ENCODE peak calls at places on chromosome 1, in seven cellular contexts. U is activated T-helper 1 cell treated with Interleukin-2 at 50 U/mL for 16 hours, J is NCI-H1105, G is NCI-H2081, Y is smooth muscle cell of the brain vasculature, O is NCI-H187, D is WTC11. W is an unnamed sample.

GRCh38 chr1:77882411-77882810 is 6.0 kb upstream of the NEXN start:
- DNase-seq in D (no peak), U (no peak), O (no peak), G (no peak), J (no peak), Y (no peak), W (no peak)

GRCh38 chr1:151621351-151621750 is 9.5 kb downstream of the SNX27 start:
- DNase-seq in U (no peak), J (no peak), O (no peak), Y (no peak), G (no peak), D (no peak), W (no peak)

GRCh38 chr1:212760126-212760823 is 31.3 kb downstream of the NSL1 start:
- DNase-seq in G (peak), D (peak), U (no peak), Y (no peak), J (no peak), O (no peak), W (peak)

GRCh38 chr1:93328809-93329477 is 16.8 kb upstream of the DR1 start:
- DNase-seq in U (no peak), O (no peak), D (no peak), J (no peak), Y (no peak), G (no peak), W (peak)

GRCh38 chr1:156639601-156640101 is 2.3 kb upstream of the BCAN start:
- DNase-seq in G (no peak), O (no peak), U (no peak), Y (no peak), D (no peak), J (no peak), W (peak)

GRCh38 chr1:151972533-151973270 is 21.0 kb downstream of the S100A10 start:
- DNase-seq in O (no peak), Y (no peak), G (no peak), D (no peak), J (no peak), U (no peak), W (peak)

GRCh38 chr1:168105846-168106245 is 30.9 kb downstream of the GPR161 start:
- DNase-seq in U (no peak), Y (no peak), J (no peak), G (no peak), O (no peak), D (no peak), W (no peak)

GRCh38 chr1:21546122-21546825 is 37.1 kb downstream of the ALPL start:
- DNase-seq in Y (no peak), O (no peak), G (no peak), J (no peak), D (no peak), U (no peak), W (peak)

GRCh38 chr1:86466986-86467385 is 1.7 kb upstream of the CLCA1 start:
- DNase-seq in G (no peak), O (no peak), Y (no peak), U (no peak), D (no peak), J (no peak), W (peak)

GRCh38 chr1:64923294-64923718 is 43.0 kb downstream of the JAK1 start:
- DNase-seq in Y (no peak), U (no peak), J (no peak), O (no peak), D (no peak), G (no peak), W (no peak)

GRCh38 chr1:13432251-13432650 is 22.0 kb downstream of the PRAMEF20 start:
- DNase-seq in U (no peak), O (no peak), D (no peak), Y (no peak), J (no peak), G (no peak), W (peak)

GRCh38 chr1:175857756-175858155 is 114.4 kb upstream of the TNR start:
- DNase-seq in G (no peak), O (no peak), Y (no peak), U (no peak), J (no peak), D (no peak), W (no peak)

GRCh38 chr1:48760889-48761288 is 15.8 kb downstream of the BEND5 start:
- DNase-seq in U (no peak), Y (no peak), G (no peak), O (no peak), J (no peak), D (no peak), W (no peak)

GRCh38 chr1:201573923-201574322 is 35.0 kb downstream of the NAV1 start:
- DNase-seq in O (no peak), D (no peak), G (no peak), Y (no peak), J (no peak), U (no peak), W (peak)

GRCh38 chr1:78176448-78176847 is 130.7 kb downstream of the GIPC2 start:
- DNase-seq in G (peak), J (peak), Y (peak), O (no peak), U (no peak), D (no peak), W (peak)

GRCh38 chr1:62335656-62336055 is 16.4 kb upstream of the KANK4 start:
- DNase-seq in G (no peak), Y (no peak), O (no peak), D (no peak), J (no peak), U (no peak), W (no peak)

GRCh38 chr1:3471356-3472087 is 17.1 kb downstream of the ARHGEF16 start:
- DNase-seq in J (no peak), Y (peak), U (no peak), D (peak), O (no peak), G (no peak), W (peak)

GRCh38 chr1:22503721-22504410 is 52.2 kb downstream of the ZBTB40 start:
- DNase-seq in Y (no peak), D (no peak), O (no peak), G (no peak), U (no peak), J (no peak), W (no peak)

GRCh38 chr1:9376886-9377333 is 84.2 kb downstream of the SPSB1 start:
- DNase-seq in Y (no peak), D (no peak), G (no peak), O (no peak), U (no peak), J (no peak), W (peak)

GRCh38 chr1:53734650-53735211 is 4.2 kb downstream of the GLIS1 start:
- DNase-seq in J (no peak), O (no peak), G (no peak), D (no peak), Y (no peak), U (no peak), W (peak)

GRCh38 chr1:201282931-201283829 is at the start of gene PKP1:
- DNase-seq in G (no peak), D (peak), Y (no peak), J (no peak), U (no peak), O (no peak), W (peak)

GRCh38 chr1:244369256-244370057 is 82.3 kb downstream of the ADSS2 start:
- DNase-seq in G (peak), U (no peak), J (no peak), O (no peak), Y (no peak), D (peak), W (peak)

GRCh38 chr1:111222308-111223125 is 5.0 kb upstream of the CHI3L2 start:
- DNase-seq in U (peak), G (peak), O (peak), J (peak), D (peak), Y (peak), W (peak)

GRCh38 chr1:13838236-13838635 is 138.2 kb downstream of the PRDM2 start:
- DNase-seq in G (no peak), J (no peak), U (no peak), Y (no peak), D (no peak), O (no peak), W (no peak)